ENCODE peak calls at places on chromosome 18, in five cellular contexts. One of them, this sample, is unnamed.

GRCh38 chr18:8140841-8141501 is 468.3 kb upstream of the RAB12 start:
- DNase-seq in AG10803: peak
- DNase-seq in WTC11: no peak
- DNase-seq in fibroblast of mammary gland: peak
- DNase-seq in HFF-Myc: no peak
- DNase-seq in this sample: peak

GRCh38 chr18:45657357-45658335 is 42.4 kb downstream of the SLC14A2 start:
- DNase-seq in AG10803: peak
- DNase-seq in WTC11: no peak
- DNase-seq in fibroblast of mammary gland: peak
- DNase-seq in HFF-Myc: no peak
- DNase-seq in this sample: peak

GRCh38 chr18:79071037-79071960 is 2.1 kb downstream of the ATP9B start:
- DNase-seq in AG10803: no peak
- DNase-seq in WTC11: no peak
- DNase-seq in fibroblast of mammary gland: no peak
- DNase-seq in HFF-Myc: no peak
- DNase-seq in this sample: no peak

GRCh38 chr18:48545690-48546365 is 7.0 kb downstream of the CTIF start:
- DNase-seq in AG10803: peak
- DNase-seq in WTC11: peak
- DNase-seq in fibroblast of mammary gland: peak
- DNase-seq in HFF-Myc: no peak
- DNase-seq in this sample: peak

GRCh38 chr18:48121752-48122151 is 191.3 kb upstream of the SMAD2 start:
- DNase-seq in AG10803: no peak
- DNase-seq in WTC11: no peak
- DNase-seq in fibroblast of mammary gland: no peak
- DNase-seq in HFF-Myc: no peak
- DNase-seq in this sample: no peak

GRCh38 chr18:43642647-43643046 is 365.4 kb upstream of the SYT4 start:
- DNase-seq in AG10803: no peak
- DNase-seq in WTC11: no peak
- DNase-seq in fibroblast of mammary gland: no peak
- DNase-seq in HFF-Myc: no peak
- DNase-seq in this sample: no peak

GRCh38 chr18:79405781-79406575 is 10.2 kb downstream of the NFATC1 start:
- DNase-seq in AG10803: no peak
- DNase-seq in WTC11: no peak
- DNase-seq in fibroblast of mammary gland: no peak
- DNase-seq in HFF-Myc: no peak
- DNase-seq in this sample: no peak

GRCh38 chr18:70232251-70232650 is 26.8 kb upstream of the RTTN start:
- DNase-seq in AG10803: no peak
- DNase-seq in WTC11: no peak
- DNase-seq in fibroblast of mammary gland: no peak
- DNase-seq in HFF-Myc: no peak
- DNase-seq in this sample: no peak

GRCh38 chr18:65352183-65352582 is 398.6 kb upstream of the CDH7 start:
- DNase-seq in AG10803: no peak
- DNase-seq in WTC11: no peak
- DNase-seq in fibroblast of mammary gland: no peak
- DNase-seq in HFF-Myc: no peak
- DNase-seq in this sample: no peak

GRCh38 chr18:71831039-71831438 is 713.1 kb downstream of the CBLN2 start:
- DNase-seq in AG10803: no peak
- DNase-seq in WTC11: no peak
- DNase-seq in fibroblast of mammary gland: peak
- DNase-seq in HFF-Myc: no peak
- DNase-seq in this sample: no peak

GRCh38 chr18:48784654-48785053 is 166.1 kb downstream of the SMAD7 start:
- DNase-seq in AG10803: no peak
- DNase-seq in WTC11: no peak
- DNase-seq in fibroblast of mammary gland: no peak
- DNase-seq in HFF-Myc: no peak
- DNase-seq in this sample: no peak

GRCh38 chr18:40832362-40832761 is 1122.7 kb upstream of the PIK3C3 start:
- DNase-seq in AG10803: no peak
- DNase-seq in WTC11: no peak
- DNase-seq in fibroblast of mammary gland: no peak
- DNase-seq in HFF-Myc: no peak
- DNase-seq in this sample: no peak

GRCh38 chr18:13264986-13265900 is 46.7 kb downstream of the LDLRAD4 start:
- DNase-seq in AG10803: no peak
- DNase-seq in WTC11: no peak
- DNase-seq in fibroblast of mammary gland: no peak
- DNase-seq in HFF-Myc: no peak
- DNase-seq in this sample: no peak

GRCh38 chr18:1797265-1797664 is 774.0 kb downstream of the METTL4 start:
- DNase-seq in AG10803: no peak
- DNase-seq in WTC11: no peak
- DNase-seq in fibroblast of mammary gland: no peak
- DNase-seq in HFF-Myc: no peak
- DNase-seq in this sample: no peak

GRCh38 chr18:44680271-44681038 is at the start of gene SETBP1:
- DNase-seq in AG10803: peak
- DNase-seq in WTC11: peak
- DNase-seq in fibroblast of mammary gland: peak
- DNase-seq in HFF-Myc: no peak
- DNase-seq in this sample: no peak

GRCh38 chr18:74796928-74797576 is 199.4 kb downstream of the ZNF407 start:
- DNase-seq in AG10803: peak
- DNase-seq in WTC11: no peak
- DNase-seq in fibroblast of mammary gland: peak
- DNase-seq in HFF-Myc: no peak
- DNase-seq in this sample: peak

GRCh38 chr18:45617284-45617683 is 2.0 kb downstream of the SLC14A2 start:
- DNase-seq in AG10803: peak
- DNase-seq in WTC11: no peak
- DNase-seq in fibroblast of mammary gland: peak
- DNase-seq in HFF-Myc: peak
- DNase-seq in this sample: peak

GRCh38 chr18:74731097-74731496 is 133.4 kb downstream of the ZNF407 start:
- DNase-seq in AG10803: peak
- DNase-seq in WTC11: no peak
- DNase-seq in fibroblast of mammary gland: peak
- DNase-seq in HFF-Myc: no peak
- DNase-seq in this sample: peak

GRCh38 chr18:39340418-39340817 is 1774.8 kb upstream of the CELF4 start:
- DNase-seq in AG10803: no peak
- DNase-seq in WTC11: no peak
- DNase-seq in fibroblast of mammary gland: no peak
- DNase-seq in HFF-Myc: no peak
- DNase-seq in this sample: no peak

GRCh38 chr18:56204052-56204451 is 434.3 kb downstream of the TXNL1 start:
- DNase-seq in AG10803: no peak
- DNase-seq in WTC11: no peak
- DNase-seq in fibroblast of mammary gland: no peak
- DNase-seq in HFF-Myc: no peak
- DNase-seq in this sample: no peak

GRCh38 chr18:54774971-54775665 is 53.2 kb upstream of the RAB27B start:
- DNase-seq in AG10803: peak
- DNase-seq in WTC11: no peak
- DNase-seq in fibroblast of mammary gland: no peak
- DNase-seq in HFF-Myc: no peak
- DNase-seq in this sample: no peak

GRCh38 chr18:78255013-78255412 is 724.6 kb upstream of the SALL3 start:
- DNase-seq in AG10803: no peak
- DNase-seq in WTC11: no peak
- DNase-seq in fibroblast of mammary gland: no peak
- DNase-seq in HFF-Myc: no peak
- DNase-seq in this sample: no peak

GRCh38 chr18:57209697-57210096 is 62.8 kb downstream of the BOD1L2 start:
- DNase-seq in AG10803: no peak
- DNase-seq in WTC11: no peak
- DNase-seq in fibroblast of mammary gland: no peak
- DNase-seq in HFF-Myc: no peak
- DNase-seq in this sample: no peak

GRCh38 chr18:62512996-62513395 is 9.8 kb upstream of the ZCCHC2 start:
- DNase-seq in AG10803: no peak
- DNase-seq in WTC11: no peak
- DNase-seq in fibroblast of mammary gland: no peak
- DNase-seq in HFF-Myc: no peak
- DNase-seq in this sample: no peak

GRCh38 chr18:62514570-62514969 is 8.3 kb upstream of the ZCCHC2 start:
- DNase-seq in AG10803: no peak
- DNase-seq in WTC11: no peak
- DNase-seq in fibroblast of mammary gland: no peak
- DNase-seq in HFF-Myc: no peak
- DNase-seq in this sample: no peak

GRCh38 chr18:62518460-62519375 is 4.1 kb upstream of the ZCCHC2 start:
- DNase-seq in AG10803: no peak
- DNase-seq in WTC11: no peak
- DNase-seq in fibroblast of mammary gland: peak
- DNase-seq in HFF-Myc: no peak
- DNase-seq in this sample: no peak

GRCh38 chr18:62519684-62520083 is 3.1 kb upstream of the ZCCHC2 start:
- DNase-seq in AG10803: no peak
- DNase-seq in WTC11: no peak
- DNase-seq in fibroblast of mammary gland: no peak
- DNase-seq in HFF-Myc: no peak
- DNase-seq in this sample: no peak

DNA sequence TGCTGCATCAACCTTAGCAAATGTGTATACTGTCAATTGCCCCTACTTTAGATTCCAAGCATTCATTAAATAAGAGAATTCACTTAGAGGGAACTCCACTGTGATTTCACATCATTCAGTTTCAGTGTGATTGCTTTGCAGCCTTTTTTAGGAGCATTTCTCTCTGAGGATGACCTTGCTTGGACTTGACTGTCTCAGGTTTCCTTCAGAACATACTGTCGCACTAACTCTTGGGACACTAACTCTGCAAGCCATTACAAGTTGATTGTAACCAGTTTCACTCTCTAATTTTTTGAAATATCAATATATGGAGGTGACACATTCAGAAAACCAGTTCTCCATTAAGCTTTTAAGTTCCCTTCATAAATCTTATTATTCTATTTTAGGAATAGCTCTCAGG is 6.6 kb upstream of the ZCCHC2 start:
- DNase-seq in AG10803: no peak
- DNase-seq in WTC11: no peak
- DNase-seq in fibroblast of mammary gland: no peak
- DNase-seq in HFF-Myc: no peak
- DNase-seq in this sample: no peak
- TF ChIP-seq CTCF in AG10803: no peak
- TF ChIP-seq CTCF in WTC11: no peak
- TF ChIP-seq CTCF in fibroblast of mammary gland: no peak
- TF ChIP-seq CTCF in HFF-Myc: no peak
- TF ChIP-seq CTCF in this sample: no peak

GRCh38 chr18:51168031-51168742 is 29.3 kb downstream of the MEX3C start:
- DNase-seq in AG10803: no peak
- DNase-seq in WTC11: peak
- DNase-seq in fibroblast of mammary gland: no peak
- DNase-seq in HFF-Myc: no peak
- DNase-seq in this sample: no peak
- TF ChIP-seq CTCF in AG10803: no peak
- TF ChIP-seq CTCF in WTC11: no peak
- TF ChIP-seq CTCF in fibroblast of mammary gland: no peak
- TF ChIP-seq CTCF in HFF-Myc: no peak
- TF ChIP-seq CTCF in this sample: no peak

DNA sequence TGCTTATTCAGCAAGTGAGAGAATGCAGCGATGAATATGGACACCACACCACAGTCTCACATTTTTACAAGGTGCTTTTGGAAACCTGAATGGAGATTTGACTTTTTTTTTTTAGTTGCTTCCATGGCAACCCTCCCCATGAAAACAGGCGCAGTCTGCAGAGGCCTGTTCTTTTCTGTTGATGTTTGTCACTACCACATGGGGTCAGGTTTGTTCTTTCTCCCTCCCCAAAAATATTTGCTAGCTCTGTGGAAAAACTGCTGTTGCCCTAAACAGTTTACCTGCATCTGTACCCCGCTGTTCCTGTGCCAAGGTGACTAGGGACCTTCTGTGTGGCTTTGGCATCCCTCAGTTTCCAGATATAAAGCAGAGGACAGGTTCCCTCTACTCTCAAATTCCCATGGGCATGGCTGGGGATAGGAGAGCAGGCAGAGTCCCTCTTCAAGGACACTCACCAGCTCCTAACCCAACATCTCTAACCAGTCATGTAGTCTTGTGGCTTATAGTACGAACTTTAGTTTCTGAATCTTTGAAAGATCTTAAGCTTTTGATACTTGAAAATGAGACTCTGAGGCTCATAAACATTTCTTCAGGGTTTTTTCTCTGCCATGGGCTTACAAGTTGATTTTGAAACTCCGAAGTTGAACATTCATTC is 14.7 kb upstream of the MAPRE2 start:
- DNase-seq in AG10803: no peak
- DNase-seq in WTC11: no peak
- DNase-seq in fibroblast of mammary gland: no peak
- DNase-seq in HFF-Myc: no peak
- DNase-seq in this sample: peak
- TF ChIP-seq CTCF in AG10803: no peak
- TF ChIP-seq CTCF in WTC11: no peak
- TF ChIP-seq CTCF in fibroblast of mammary gland: no peak
- TF ChIP-seq CTCF in HFF-Myc: no peak
- TF ChIP-seq CTCF in this sample: peak

DNA sequence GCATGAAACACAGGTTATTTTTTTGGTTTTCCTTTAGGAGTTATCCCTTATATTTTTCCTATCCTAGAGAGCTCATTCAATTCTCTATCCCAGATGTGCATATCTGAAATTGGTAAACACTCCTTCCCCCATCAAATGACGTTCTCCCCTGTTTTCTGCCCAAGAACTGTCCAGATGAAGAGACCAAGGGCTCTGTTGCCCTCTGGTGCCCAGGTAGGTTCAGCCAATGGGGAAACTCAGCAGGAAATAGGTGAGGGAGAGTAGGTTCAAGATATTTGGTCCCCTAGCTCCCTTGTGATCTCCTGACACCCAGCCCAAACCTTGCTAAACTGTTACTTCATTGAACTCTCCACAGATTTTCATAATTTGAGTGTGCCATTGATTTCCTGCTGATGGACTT is 14.1 kb upstream of the INO80C start:
- DNase-seq in AG10803: no peak
- DNase-seq in WTC11: no peak
- DNase-seq in fibroblast of mammary gland: no peak
- DNase-seq in HFF-Myc: no peak
- DNase-seq in this sample: no peak
- TF ChIP-seq CTCF in AG10803: no peak
- TF ChIP-seq CTCF in WTC11: no peak
- TF ChIP-seq CTCF in fibroblast of mammary gland: no peak
- TF ChIP-seq CTCF in HFF-Myc: peak
- TF ChIP-seq CTCF in this sample: no peak

This sample was measured in HFFc6.